ENCODE peak calls at places on chromosomes 4 and X, in seven cellular contexts. P is cardiac muscle cell; Y is aorta; V is stimulated activated CD8-positive, alpha-beta memory T cell treated with anti-CD3 and anti-CD28 coated beads, Interleukin-12 subunit alpha, Interleukin-12 subunit beta, amount 100 ng/mL, for 4 hours; K is iPS-NIHi11; Z is naive thymus-derived CD8-positive, alpha-beta T cell; L is CD4-positive, CD25-positive, alpha-beta regulatory T cell. D is an unnamed sample.
A peak's percentile ranks its signal among the peaks of the same experiment; 100 is the strongest.

GRCh38 chr4:89829470-89830138 is 7.4 kb downstream of the SNCA start:
- DNase-seq in L (no peak), K (no peak), V (no peak), Z (peak; percentile 43), Y (peak; percentile 55), P (no peak), D (no peak)

GRCh38 chr4:37008199-37008598 is 236.3 kb upstream of the NWD2 start:
- DNase-seq in K (no peak), Y (no peak), V (no peak), Z (no peak), P (no peak), L (no peak), D (peak; percentile 95)

GRCh38 chrX:41293269-41293668 is 40.7 kb upstream of the DDX3X start:
- DNase-seq in K (no peak), L (no peak), Z (no peak), V (no peak), Y (no peak), P (no peak), D (no peak)

GRCh38 chrX:123917069-123917468 is 44.4 kb upstream of the STAG2 start:
- DNase-seq in K (no peak), V (no peak), L (no peak), Y (no peak), Z (no peak), P (no peak), D (no peak)

GRCh38 chr4:159191989-159192388 is 89.1 kb downstream of the RAPGEF2 start:
- DNase-seq in Z (no peak), L (no peak), K (peak; percentile 54), P (peak; percentile 38), Y (no peak), V (no peak), D (peak; percentile 18)

GRCh38 chr4:73776363-73776762 is 36.0 kb downstream of the CXCL8 start:
- DNase-seq in K (no peak), Z (no peak), V (no peak), Y (no peak), L (no peak), P (no peak), D (peak; percentile 71)

GRCh38 chrX:17725176-17725575 is 12.1 kb upstream of the SCML1 start:
- DNase-seq in P (no peak), K (no peak), Z (no peak), V (no peak), L (no peak), Y (no peak), D (no peak)

GRCh38 chr4:107317596-107317995 is 281.5 kb upstream of the DKK2 start:
- DNase-seq in Z (no peak), P (no peak), V (no peak), K (no peak), Y (no peak), L (no peak), D (no peak)

GRCh38 chrX:317424-318067 is 1.1 kb downstream of the GTPBP6 start:
- DNase-seq in V (no peak), K (peak; percentile 96), Y (no peak), Z (no peak), L (no peak), P (no peak), D (no peak)

D was measured in COR-L47.